ENCODE peak calls at places on chromosomes 2 and 18, in six cellular contexts. One of them, this sample, is unnamed.

GRCh38 chr18:45688113-45688512 is 35.9 kb upstream of the SLC14A1 start:
- DNase-seq in activated B cell treated with CpG ODN at 0.5 μM for 24 hours: no peak
- DNase-seq in astrocyte of the spinal cord: peak; percentile 57
- DNase-seq in CD4-positive, alpha-beta T cell: no peak
- DNase-seq in tibial nerve: no peak
- DNase-seq in mammary epithelial cell: no peak
- DNase-seq in this sample: no peak

GRCh38 chr2:141384676-141385075 is 746.1 kb downstream of the LRP1B start:
- DNase-seq in activated B cell treated with CpG ODN at 0.5 μM for 24 hours: no peak
- DNase-seq in astrocyte of the spinal cord: peak; percentile 50
- DNase-seq in CD4-positive, alpha-beta T cell: no peak
- DNase-seq in tibial nerve: no peak
- DNase-seq in mammary epithelial cell: peak; percentile 54
- DNase-seq in this sample: no peak

GRCh38 chr2:176461686-176462376 is 192.6 kb downstream of the MTX2 start:
- DNase-seq in activated B cell treated with CpG ODN at 0.5 μM for 24 hours: no peak
- DNase-seq in astrocyte of the spinal cord: no peak
- DNase-seq in CD4-positive, alpha-beta T cell: no peak
- DNase-seq in tibial nerve: no peak
- DNase-seq in mammary epithelial cell: no peak
- DNase-seq in this sample: no peak

GRCh38 chr18:58862851-58863538 is 1.7 kb upstream of the ZNF532 start:
- DNase-seq in activated B cell treated with CpG ODN at 0.5 μM for 24 hours: peak; percentile 58
- DNase-seq in astrocyte of the spinal cord: peak; percentile 76
- DNase-seq in CD4-positive, alpha-beta T cell: peak; percentile 8
- DNase-seq in tibial nerve: no peak
- DNase-seq in mammary epithelial cell: peak; percentile 55
- DNase-seq in this sample: no peak

GRCh38 chr2:118185210-118186109 is 97.2 kb downstream of the INSIG2 start:
- DNase-seq in activated B cell treated with CpG ODN at 0.5 μM for 24 hours: peak; percentile 46
- DNase-seq in astrocyte of the spinal cord: peak; percentile 51
- DNase-seq in CD4-positive, alpha-beta T cell: peak; percentile 46
- DNase-seq in tibial nerve: peak; percentile 26
- DNase-seq in mammary epithelial cell: peak; percentile 34
- DNase-seq in this sample: no peak

GRCh38 chr2:86249176-86249842 is 50.1 kb downstream of the MRPL35 start:
- DNase-seq in activated B cell treated with CpG ODN at 0.5 μM for 24 hours: no peak
- DNase-seq in astrocyte of the spinal cord: peak; percentile 77
- DNase-seq in CD4-positive, alpha-beta T cell: no peak
- DNase-seq in tibial nerve: no peak
- DNase-seq in mammary epithelial cell: peak; percentile 79
- DNase-seq in this sample: no peak

GRCh38 chr2:158315000-158315399 is 141.6 kb downstream of the CCDC148 start:
- DNase-seq in activated B cell treated with CpG ODN at 0.5 μM for 24 hours: no peak
- DNase-seq in astrocyte of the spinal cord: no peak
- DNase-seq in CD4-positive, alpha-beta T cell: no peak
- DNase-seq in tibial nerve: no peak
- DNase-seq in mammary epithelial cell: no peak
- DNase-seq in this sample: no peak

GRCh38 chr2:219287569-219288265 is 8.6 kb downstream of the DNAJB2 start:
- DNase-seq in activated B cell treated with CpG ODN at 0.5 μM for 24 hours: no peak
- DNase-seq in astrocyte of the spinal cord: no peak
- DNase-seq in CD4-positive, alpha-beta T cell: no peak
- DNase-seq in tibial nerve: no peak
- DNase-seq in mammary epithelial cell: no peak
- DNase-seq in this sample: no peak

GRCh38 chr18:49161627-49162026 is 210.9 kb upstream of the SMAD7 start:
- DNase-seq in activated B cell treated with CpG ODN at 0.5 μM for 24 hours: no peak
- DNase-seq in astrocyte of the spinal cord: peak; percentile 62
- DNase-seq in CD4-positive, alpha-beta T cell: no peak
- DNase-seq in tibial nerve: no peak
- DNase-seq in mammary epithelial cell: peak; percentile 23
- DNase-seq in this sample: no peak

GRCh38 chr2:30406853-30407252 is 40.2 kb upstream of the LCLAT1 start:
- DNase-seq in activated B cell treated with CpG ODN at 0.5 μM for 24 hours: no peak
- DNase-seq in astrocyte of the spinal cord: no peak
- DNase-seq in CD4-positive, alpha-beta T cell: no peak
- DNase-seq in tibial nerve: no peak
- DNase-seq in mammary epithelial cell: no peak
- DNase-seq in this sample: no peak

GRCh38 chr2:30412392-30413321 is 34.4 kb upstream of the LCLAT1 start:
- DNase-seq in activated B cell treated with CpG ODN at 0.5 μM for 24 hours: no peak
- DNase-seq in astrocyte of the spinal cord: no peak
- DNase-seq in CD4-positive, alpha-beta T cell: no peak
- DNase-seq in tibial nerve: no peak
- DNase-seq in mammary epithelial cell: no peak
- DNase-seq in this sample: no peak

GRCh38 chr2:30405266-30405592 is 41.8 kb upstream of the LCLAT1 start:
- DNase-seq in activated B cell treated with CpG ODN at 0.5 μM for 24 hours: no peak
- DNase-seq in astrocyte of the spinal cord: no peak
- DNase-seq in CD4-positive, alpha-beta T cell: no peak
- DNase-seq in tibial nerve: no peak
- DNase-seq in mammary epithelial cell: no peak
- DNase-seq in this sample: no peak

GRCh38 chr2:30410217-30410616 is 36.8 kb upstream of the LCLAT1 start:
- DNase-seq in activated B cell treated with CpG ODN at 0.5 μM for 24 hours: no peak
- DNase-seq in astrocyte of the spinal cord: peak; percentile 44
- DNase-seq in CD4-positive, alpha-beta T cell: no peak
- DNase-seq in tibial nerve: no peak
- DNase-seq in mammary epithelial cell: peak; percentile 81
- DNase-seq in this sample: no peak

DNA sequence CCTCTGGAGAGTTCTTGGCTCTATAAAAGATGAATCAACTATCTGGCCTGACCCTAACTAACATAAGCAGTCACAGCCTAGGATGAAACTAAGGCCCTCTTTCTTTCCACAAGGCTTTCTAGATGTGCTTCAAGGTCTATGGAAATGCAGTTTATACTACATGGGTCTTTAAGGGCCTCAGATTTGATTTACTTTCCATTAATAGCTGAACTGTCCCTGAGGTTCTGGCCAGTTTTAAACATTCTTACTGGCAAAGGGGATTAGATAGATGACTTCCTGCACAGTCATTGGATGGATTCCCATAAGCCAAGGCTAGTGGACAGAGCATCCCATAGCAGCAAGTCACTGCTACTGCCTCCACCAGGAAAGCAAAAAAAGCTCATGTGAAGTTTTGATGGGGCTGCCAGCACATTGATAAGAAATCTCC is 38.1 kb upstream of the LCLAT1 start:
- DNase-seq in activated B cell treated with CpG ODN at 0.5 μM for 24 hours: no peak
- DNase-seq in astrocyte of the spinal cord: peak; percentile 44
- DNase-seq in CD4-positive, alpha-beta T cell: no peak
- DNase-seq in tibial nerve: no peak
- DNase-seq in mammary epithelial cell: no peak
- DNase-seq in this sample: no peak
- TF ChIP-seq CTCF in activated B cell treated with CpG ODN at 0.5 μM for 24 hours: no peak
- TF ChIP-seq CTCF in astrocyte of the spinal cord: peak; percentile 2
- TF ChIP-seq CTCF in CD4-positive, alpha-beta T cell: no peak
- TF ChIP-seq CTCF in tibial nerve: no peak
- TF ChIP-seq CTCF in mammary epithelial cell: no peak
- TF ChIP-seq CTCF in this sample: no peak

GRCh38 chr2:133152801-133153200 is 415.5 kb downstream of the NCKAP5 start:
- DNase-seq in activated B cell treated with CpG ODN at 0.5 μM for 24 hours: no peak
- DNase-seq in astrocyte of the spinal cord: no peak
- DNase-seq in CD4-positive, alpha-beta T cell: no peak
- DNase-seq in tibial nerve: no peak
- DNase-seq in mammary epithelial cell: no peak
- DNase-seq in this sample: no peak

GRCh38 chr2:133148187-133148586 is 420.1 kb downstream of the NCKAP5 start:
- DNase-seq in activated B cell treated with CpG ODN at 0.5 μM for 24 hours: no peak
- DNase-seq in astrocyte of the spinal cord: no peak
- DNase-seq in CD4-positive, alpha-beta T cell: no peak
- DNase-seq in tibial nerve: no peak
- DNase-seq in mammary epithelial cell: no peak
- DNase-seq in this sample: no peak

GRCh38 chr2:133143649-133144048 is 424.6 kb downstream of the NCKAP5 start:
- DNase-seq in activated B cell treated with CpG ODN at 0.5 μM for 24 hours: no peak
- DNase-seq in astrocyte of the spinal cord: no peak
- DNase-seq in CD4-positive, alpha-beta T cell: no peak
- DNase-seq in tibial nerve: no peak
- DNase-seq in mammary epithelial cell: no peak
- DNase-seq in this sample: no peak

GRCh38 chr2:133142087-133142486 is 426.2 kb downstream of the NCKAP5 start:
- DNase-seq in activated B cell treated with CpG ODN at 0.5 μM for 24 hours: no peak
- DNase-seq in astrocyte of the spinal cord: no peak
- DNase-seq in CD4-positive, alpha-beta T cell: no peak
- DNase-seq in tibial nerve: no peak
- DNase-seq in mammary epithelial cell: no peak
- DNase-seq in this sample: no peak

DNA sequence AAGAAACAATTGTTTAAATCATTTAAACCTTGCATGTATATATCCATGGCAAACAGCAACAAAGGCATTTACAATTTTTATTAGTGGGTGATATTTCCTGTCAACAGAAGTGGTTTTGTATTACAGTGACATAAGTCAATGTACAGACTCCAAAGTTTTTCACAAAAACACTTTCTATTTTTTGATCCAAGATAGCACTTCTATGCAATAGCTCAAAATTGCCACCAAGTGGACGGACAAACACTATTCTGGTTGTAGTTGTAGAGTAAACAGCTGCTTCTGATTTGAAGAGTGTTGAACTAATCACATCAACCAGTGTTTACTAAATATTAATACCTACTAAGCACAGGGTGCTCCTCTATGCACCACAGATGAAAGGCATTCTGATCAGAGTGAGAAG is 421.4 kb downstream of the NCKAP5 start:
- DNase-seq in activated B cell treated with CpG ODN at 0.5 μM for 24 hours: no peak
- DNase-seq in astrocyte of the spinal cord: no peak
- DNase-seq in CD4-positive, alpha-beta T cell: no peak
- DNase-seq in tibial nerve: no peak
- DNase-seq in mammary epithelial cell: no peak
- DNase-seq in this sample: no peak
- TF ChIP-seq CTCF in activated B cell treated with CpG ODN at 0.5 μM for 24 hours: no peak
- TF ChIP-seq CTCF in astrocyte of the spinal cord: no peak
- TF ChIP-seq CTCF in CD4-positive, alpha-beta T cell: no peak
- TF ChIP-seq CTCF in tibial nerve: no peak
- TF ChIP-seq CTCF in mammary epithelial cell: no peak
- TF ChIP-seq CTCF in this sample: no peak

GRCh38 chr2:235793163-235793752 is 299.4 kb downstream of the AGAP1 start:
- DNase-seq in activated B cell treated with CpG ODN at 0.5 μM for 24 hours: no peak
- DNase-seq in astrocyte of the spinal cord: no peak
- DNase-seq in CD4-positive, alpha-beta T cell: no peak
- DNase-seq in tibial nerve: no peak
- DNase-seq in mammary epithelial cell: peak; percentile 54
- DNase-seq in this sample: no peak
- TF ChIP-seq CTCF in activated B cell treated with CpG ODN at 0.5 μM for 24 hours: no peak
- TF ChIP-seq CTCF in astrocyte of the spinal cord: peak; percentile 53
- TF ChIP-seq CTCF in CD4-positive, alpha-beta T cell: no peak
- TF ChIP-seq CTCF in tibial nerve: no peak
- TF ChIP-seq CTCF in mammary epithelial cell: no peak
- TF ChIP-seq CTCF in this sample: peak; percentile 22

GRCh38 chr2:70501215-70501614 is 52.4 kb downstream of the TGFA start:
- DNase-seq in activated B cell treated with CpG ODN at 0.5 μM for 24 hours: no peak
- DNase-seq in astrocyte of the spinal cord: no peak
- DNase-seq in CD4-positive, alpha-beta T cell: no peak
- DNase-seq in tibial nerve: no peak
- DNase-seq in mammary epithelial cell: no peak
- DNase-seq in this sample: no peak

GRCh38 chr2:70496819-70497218 is 56.8 kb downstream of the TGFA start:
- DNase-seq in activated B cell treated with CpG ODN at 0.5 μM for 24 hours: no peak
- DNase-seq in astrocyte of the spinal cord: no peak
- DNase-seq in CD4-positive, alpha-beta T cell: no peak
- DNase-seq in tibial nerve: no peak
- DNase-seq in mammary epithelial cell: no peak
- DNase-seq in this sample: no peak

GRCh38 chr2:70498528-70498927 is 55.1 kb downstream of the TGFA start:
- DNase-seq in activated B cell treated with CpG ODN at 0.5 μM for 24 hours: no peak
- DNase-seq in astrocyte of the spinal cord: no peak
- DNase-seq in CD4-positive, alpha-beta T cell: no peak
- DNase-seq in tibial nerve: no peak
- DNase-seq in mammary epithelial cell: no peak
- DNase-seq in this sample: no peak

GRCh38 chr2:70499253-70499652 is 54.4 kb downstream of the TGFA start:
- DNase-seq in activated B cell treated with CpG ODN at 0.5 μM for 24 hours: no peak
- DNase-seq in astrocyte of the spinal cord: no peak
- DNase-seq in CD4-positive, alpha-beta T cell: no peak
- DNase-seq in tibial nerve: no peak
- DNase-seq in mammary epithelial cell: no peak
- DNase-seq in this sample: no peak

DNA sequence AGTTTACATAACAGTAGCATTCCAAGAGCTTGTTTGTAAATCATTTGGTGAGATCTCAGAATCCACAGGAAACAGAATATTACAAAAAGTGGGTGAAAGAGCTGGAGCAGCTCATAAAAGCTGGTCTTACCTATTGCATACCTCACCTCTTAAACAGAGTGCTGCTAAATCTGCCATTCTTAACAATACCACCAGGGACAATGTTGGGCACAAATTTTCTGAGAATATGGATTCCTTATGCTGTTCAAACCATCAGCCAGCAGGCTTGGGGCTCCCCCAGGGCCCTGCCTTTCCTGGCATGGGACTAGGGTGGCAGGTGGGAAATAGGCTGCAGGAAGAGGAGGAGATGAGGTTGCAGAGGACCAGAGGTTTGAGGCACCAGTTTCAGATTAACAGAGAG is 55.6 kb downstream of the TGFA start:
- DNase-seq in activated B cell treated with CpG ODN at 0.5 μM for 24 hours: no peak
- DNase-seq in astrocyte of the spinal cord: no peak
- DNase-seq in CD4-positive, alpha-beta T cell: no peak
- DNase-seq in tibial nerve: no peak
- DNase-seq in mammary epithelial cell: no peak
- DNase-seq in this sample: no peak
- TF ChIP-seq CTCF in activated B cell treated with CpG ODN at 0.5 μM for 24 hours: no peak
- TF ChIP-seq CTCF in astrocyte of the spinal cord: peak; percentile 16
- TF ChIP-seq CTCF in CD4-positive, alpha-beta T cell: no peak
- TF ChIP-seq CTCF in tibial nerve: no peak
- TF ChIP-seq CTCF in mammary epithelial cell: peak; percentile 32
- TF ChIP-seq CTCF in this sample: peak; percentile 55

DNA sequence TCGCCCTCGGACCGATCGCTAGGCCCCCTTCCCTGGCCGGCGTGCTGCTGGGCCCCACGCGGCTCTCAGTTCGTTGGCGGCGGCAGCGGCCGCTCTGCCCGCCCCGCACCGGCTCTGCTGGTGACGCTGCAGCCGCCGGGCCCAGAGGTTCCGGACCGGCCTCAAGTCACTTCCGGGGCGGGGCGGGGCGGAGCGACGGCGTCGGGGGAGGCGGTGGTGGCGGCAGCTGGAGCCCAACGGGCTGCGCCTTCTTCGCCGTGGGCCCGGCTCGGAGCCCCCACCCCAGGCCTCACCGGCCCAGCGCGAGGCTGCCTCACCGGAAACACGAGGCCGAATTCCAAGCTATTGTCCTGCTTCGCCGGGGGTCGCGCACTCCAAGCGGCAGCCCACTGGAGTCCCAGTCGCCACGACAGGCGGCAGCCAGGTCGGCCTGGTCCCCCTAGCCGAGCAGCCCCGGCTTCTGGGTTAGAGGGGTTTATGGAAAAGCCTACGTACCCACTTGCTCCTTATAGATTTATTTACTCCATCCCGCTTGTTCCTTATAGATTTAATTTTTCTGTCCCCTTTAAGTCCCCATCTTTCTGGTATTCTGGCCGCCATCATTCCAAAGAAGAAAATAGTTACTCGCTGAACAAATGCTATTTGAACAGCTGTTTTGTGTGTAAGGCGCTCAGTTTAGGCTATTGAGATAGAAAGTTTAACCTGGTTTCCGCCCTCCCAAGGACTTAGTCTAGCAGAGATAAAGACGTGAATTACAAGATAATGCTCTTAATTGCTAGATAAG is at the start of gene PSME4:
- DNase-seq in activated B cell treated with CpG ODN at 0.5 μM for 24 hours: peak; percentile 97
- DNase-seq in astrocyte of the spinal cord: peak; percentile 89
- DNase-seq in CD4-positive, alpha-beta T cell: peak; percentile 93
- DNase-seq in tibial nerve: peak; percentile 91
- DNase-seq in mammary epithelial cell: peak; percentile 87
- DNase-seq in this sample: peak; percentile 88
- TF ChIP-seq CTCF in activated B cell treated with CpG ODN at 0.5 μM for 24 hours: no peak
- TF ChIP-seq CTCF in astrocyte of the spinal cord: no peak
- TF ChIP-seq CTCF in CD4-positive, alpha-beta T cell: no peak
- TF ChIP-seq CTCF in tibial nerve: no peak
- TF ChIP-seq CTCF in mammary epithelial cell: no peak
- TF ChIP-seq CTCF in this sample: no peak

This sample was measured in mesothelial cell of epicardium.